ENCODE peak calls at places on chromosomes 3 and 15, in six cellular contexts. K, E, U, R, X and F are unnamed samples.

GRCh38 chr3:185207931-185208746 is 45.7 kb downstream of the EHHADH start:
- DNase-seq in K (no peak), E (no peak), U (no peak), R (no peak), X (no peak), F (no peak)

GRCh38 chr3:151232991-151233390 is 30.0 kb upstream of the GPR171 start:
- DNase-seq in U (no peak), K (no peak), R (no peak), X (no peak), E (no peak), F (no peak)

GRCh38 chr3:177516130-177517011 is 319.1 kb upstream of the TBL1XR1 start:
- DNase-seq in R (no peak), K (no peak), X (no peak), U (peak; percentile 68), E (no peak), F (no peak)

GRCh38 chr15:41417418-41417811 is 520 bp downstream of the RTF1 start:
- DNase-seq in U (no peak), K (peak; percentile 30), R (no peak), E (no peak), X (no peak), F (peak; percentile 15)

GRCh38 chr3:38354588-38355344 is 8.2 kb downstream of the XYLB start:
- DNase-seq in E (no peak), R (no peak), K (no peak), U (no peak), X (no peak), F (no peak)

GRCh38 chr3:194871143-194871863 is 185.6 kb downstream of the FAM43A start:
- DNase-seq in X (no peak), E (no peak), U (peak; percentile 50), R (no peak), K (peak; percentile 29), F (no peak)

GRCh38 chr15:99410477-99410876 is 155.3 kb upstream of the MEF2A start:
- DNase-seq in K (no peak), R (no peak), U (no peak), E (no peak), X (no peak), F (no peak)

GRCh38 chr3:32848215-32848614 is 30.4 kb downstream of the TRIM71 start:
- DNase-seq in R (no peak), K (no peak), X (no peak), E (no peak), U (peak; percentile 27), F (no peak)

GRCh38 chr15:31486906-31487695 is 160.5 kb downstream of the KLF13 start:
- DNase-seq in X (no peak), K (peak; percentile 8), U (peak; percentile 17), R (no peak), E (no peak), F (no peak)

GRCh38 chr15:40064231-40064894 is 25.4 kb upstream of the SRP14 start:
- DNase-seq in X (no peak), R (no peak), E (no peak), K (no peak), U (no peak), F (no peak)

GRCh38 chr3:136336329-136337100 is 86.4 kb downstream of the PCCB start:
- DNase-seq in R (no peak), E (no peak), X (no peak), K (no peak), U (no peak), F (no peak)

GRCh38 chr3:136882575-136882974 is 20.6 kb downstream of the NCK1 start:
- DNase-seq in X (no peak), U (no peak), K (no peak), E (no peak), R (no peak), F (no peak)

GRCh38 chr3:123423806-123424205 is 25.1 kb downstream of the ADCY5 start:
- DNase-seq in R (no peak), K (no peak), E (no peak), U (no peak), X (no peak), F (no peak)